ENCODE peak calls at places on chromosomes 16 and 17, in ten cellular contexts. One of them, this sample, is unnamed.

GRCh38 chr16:15777533-15778203 is 79.2 kb downstream of the MYH11 start:
- DNase-seq in nucleus accumbens: no peak
- DNase-seq in activated T-helper 1 cell treated with Interleukin-2 at 50 U/mL for 16 hours: no peak
- DNase-seq in endothelial cell: peak
- DNase-seq in T-helper 2 cell: peak
- DNase-seq in NCI-H1105: no peak
- DNase-seq in ELR: peak
- DNase-seq in lower leg skin: no peak
- DNase-seq in substantia nigra: no peak
- DNase-seq in activated CD4-positive, CD25-positive, alpha-beta regulatory T cell treated with anti-CD3 and anti-CD28 coated beads, Interleukin-2, amount 50 U/mL, for 16 hours: no peak
- DNase-seq in this sample: no peak

GRCh38 chr16:57753448-57754353 is 18.1 kb downstream of the KATNB1 start:
- DNase-seq in nucleus accumbens: no peak
- DNase-seq in activated T-helper 1 cell treated with Interleukin-2 at 50 U/mL for 16 hours: no peak
- DNase-seq in endothelial cell: no peak
- DNase-seq in T-helper 2 cell: no peak
- DNase-seq in NCI-H1105: no peak
- DNase-seq in ELR: no peak
- DNase-seq in lower leg skin: no peak
- DNase-seq in substantia nigra: no peak
- DNase-seq in activated CD4-positive, CD25-positive, alpha-beta regulatory T cell treated with anti-CD3 and anti-CD28 coated beads, Interleukin-2, amount 50 U/mL, for 16 hours: no peak
- DNase-seq in this sample: no peak

GRCh38 chr16:81071816-81072215 is 5.2 kb downstream of the C16orf46 start:
- DNase-seq in nucleus accumbens: no peak
- DNase-seq in activated T-helper 1 cell treated with Interleukin-2 at 50 U/mL for 16 hours: no peak
- DNase-seq in endothelial cell: no peak
- DNase-seq in T-helper 2 cell: no peak
- DNase-seq in NCI-H1105: no peak
- DNase-seq in ELR: peak
- DNase-seq in lower leg skin: no peak
- DNase-seq in substantia nigra: no peak
- DNase-seq in activated CD4-positive, CD25-positive, alpha-beta regulatory T cell treated with anti-CD3 and anti-CD28 coated beads, Interleukin-2, amount 50 U/mL, for 16 hours: no peak
- DNase-seq in this sample: no peak

GRCh38 chr16:1407749-1408148 is 6.8 kb downstream of the UNKL start:
- DNase-seq in nucleus accumbens: no peak
- DNase-seq in activated T-helper 1 cell treated with Interleukin-2 at 50 U/mL for 16 hours: no peak
- DNase-seq in endothelial cell: no peak
- DNase-seq in T-helper 2 cell: no peak
- DNase-seq in NCI-H1105: no peak
- DNase-seq in ELR: no peak
- DNase-seq in lower leg skin: no peak
- DNase-seq in substantia nigra: no peak
- DNase-seq in activated CD4-positive, CD25-positive, alpha-beta regulatory T cell treated with anti-CD3 and anti-CD28 coated beads, Interleukin-2, amount 50 U/mL, for 16 hours: no peak
- DNase-seq in this sample: no peak

GRCh38 chr17:32933881-32934280 is 5.9 kb downstream of the TMEM98 start:
- DNase-seq in nucleus accumbens: no peak
- DNase-seq in activated T-helper 1 cell treated with Interleukin-2 at 50 U/mL for 16 hours: no peak
- DNase-seq in endothelial cell: no peak
- DNase-seq in T-helper 2 cell: no peak
- DNase-seq in NCI-H1105: no peak
- DNase-seq in ELR: no peak
- DNase-seq in lower leg skin: peak
- DNase-seq in substantia nigra: no peak
- DNase-seq in activated CD4-positive, CD25-positive, alpha-beta regulatory T cell treated with anti-CD3 and anti-CD28 coated beads, Interleukin-2, amount 50 U/mL, for 16 hours: no peak
- DNase-seq in this sample: no peak

GRCh38 chr16:17572145-17572544 is 101.4 kb upstream of the XYLT1 start:
- DNase-seq in nucleus accumbens: no peak
- DNase-seq in activated T-helper 1 cell treated with Interleukin-2 at 50 U/mL for 16 hours: no peak
- DNase-seq in endothelial cell: no peak
- DNase-seq in T-helper 2 cell: no peak
- DNase-seq in NCI-H1105: no peak
- DNase-seq in ELR: no peak
- DNase-seq in lower leg skin: no peak
- DNase-seq in substantia nigra: no peak
- DNase-seq in activated CD4-positive, CD25-positive, alpha-beta regulatory T cell treated with anti-CD3 and anti-CD28 coated beads, Interleukin-2, amount 50 U/mL, for 16 hours: no peak
- DNase-seq in this sample: no peak

GRCh38 chr17:21213005-21213404 is 956 bp downstream of the TMEM11 start:
- DNase-seq in nucleus accumbens: no peak
- DNase-seq in activated T-helper 1 cell treated with Interleukin-2 at 50 U/mL for 16 hours: no peak
- DNase-seq in endothelial cell: no peak
- DNase-seq in T-helper 2 cell: no peak
- DNase-seq in NCI-H1105: no peak
- DNase-seq in ELR: peak
- DNase-seq in lower leg skin: no peak
- DNase-seq in substantia nigra: no peak
- DNase-seq in activated CD4-positive, CD25-positive, alpha-beta regulatory T cell treated with anti-CD3 and anti-CD28 coated beads, Interleukin-2, amount 50 U/mL, for 16 hours: no peak
- DNase-seq in this sample: no peak

GRCh38 chr16:8928467-8928957 is 35.2 kb downstream of the USP7 start:
- DNase-seq in nucleus accumbens: no peak
- DNase-seq in activated T-helper 1 cell treated with Interleukin-2 at 50 U/mL for 16 hours: no peak
- DNase-seq in endothelial cell: no peak
- DNase-seq in T-helper 2 cell: no peak
- DNase-seq in NCI-H1105: no peak
- DNase-seq in ELR: no peak
- DNase-seq in lower leg skin: no peak
- DNase-seq in substantia nigra: no peak
- DNase-seq in activated CD4-positive, CD25-positive, alpha-beta regulatory T cell treated with anti-CD3 and anti-CD28 coated beads, Interleukin-2, amount 50 U/mL, for 16 hours: no peak
- DNase-seq in this sample: no peak

GRCh38 chr17:62032480-62032879 is 32.6 kb downstream of the MED13 start:
- DNase-seq in nucleus accumbens: no peak
- DNase-seq in activated T-helper 1 cell treated with Interleukin-2 at 50 U/mL for 16 hours: no peak
- DNase-seq in endothelial cell: no peak
- DNase-seq in T-helper 2 cell: no peak
- DNase-seq in NCI-H1105: no peak
- DNase-seq in ELR: no peak
- DNase-seq in lower leg skin: no peak
- DNase-seq in substantia nigra: no peak
- DNase-seq in activated CD4-positive, CD25-positive, alpha-beta regulatory T cell treated with anti-CD3 and anti-CD28 coated beads, Interleukin-2, amount 50 U/mL, for 16 hours: no peak
- DNase-seq in this sample: no peak

GRCh38 chr17:39563476-39563875 is 44.2 kb downstream of the NEUROD2 start:
- DNase-seq in nucleus accumbens: peak
- DNase-seq in activated T-helper 1 cell treated with Interleukin-2 at 50 U/mL for 16 hours: no peak
- DNase-seq in endothelial cell: peak
- DNase-seq in T-helper 2 cell: no peak
- DNase-seq in NCI-H1105: peak
- DNase-seq in ELR: no peak
- DNase-seq in lower leg skin: no peak
- DNase-seq in substantia nigra: no peak
- DNase-seq in activated CD4-positive, CD25-positive, alpha-beta regulatory T cell treated with anti-CD3 and anti-CD28 coated beads, Interleukin-2, amount 50 U/mL, for 16 hours: no peak
- DNase-seq in this sample: no peak

GRCh38 chr17:74213897-74214386 is 571 bp downstream of the TTYH2 start:
- DNase-seq in nucleus accumbens: peak
- DNase-seq in activated T-helper 1 cell treated with Interleukin-2 at 50 U/mL for 16 hours: no peak
- DNase-seq in endothelial cell: no peak
- DNase-seq in T-helper 2 cell: no peak
- DNase-seq in NCI-H1105: no peak
- DNase-seq in ELR: no peak
- DNase-seq in lower leg skin: no peak
- DNase-seq in substantia nigra: peak
- DNase-seq in activated CD4-positive, CD25-positive, alpha-beta regulatory T cell treated with anti-CD3 and anti-CD28 coated beads, Interleukin-2, amount 50 U/mL, for 16 hours: no peak
- DNase-seq in this sample: no peak

GRCh38 chr17:17723354-17724261 is 42.4 kb downstream of the RAI1 start:
- DNase-seq in nucleus accumbens: peak
- DNase-seq in activated T-helper 1 cell treated with Interleukin-2 at 50 U/mL for 16 hours: no peak
- DNase-seq in endothelial cell: peak
- DNase-seq in T-helper 2 cell: peak
- DNase-seq in NCI-H1105: no peak
- DNase-seq in ELR: peak
- DNase-seq in lower leg skin: no peak
- DNase-seq in substantia nigra: no peak
- DNase-seq in activated CD4-positive, CD25-positive, alpha-beta regulatory T cell treated with anti-CD3 and anti-CD28 coated beads, Interleukin-2, amount 50 U/mL, for 16 hours: no peak
- DNase-seq in this sample: peak

GRCh38 chr17:49110504-49110903 is 22.1 kb upstream of the B4GALNT2 start:
- DNase-seq in nucleus accumbens: no peak
- DNase-seq in activated T-helper 1 cell treated with Interleukin-2 at 50 U/mL for 16 hours: no peak
- DNase-seq in endothelial cell: no peak
- DNase-seq in T-helper 2 cell: no peak
- DNase-seq in NCI-H1105: no peak
- DNase-seq in ELR: peak
- DNase-seq in lower leg skin: no peak
- DNase-seq in substantia nigra: no peak
- DNase-seq in activated CD4-positive, CD25-positive, alpha-beta regulatory T cell treated with anti-CD3 and anti-CD28 coated beads, Interleukin-2, amount 50 U/mL, for 16 hours: no peak
- DNase-seq in this sample: no peak

GRCh38 chr17:27414686-27415085 is 41.6 kb upstream of the KSR1 start:
- DNase-seq in nucleus accumbens: no peak
- DNase-seq in activated T-helper 1 cell treated with Interleukin-2 at 50 U/mL for 16 hours: no peak
- DNase-seq in endothelial cell: no peak
- DNase-seq in T-helper 2 cell: no peak
- DNase-seq in NCI-H1105: no peak
- DNase-seq in ELR: no peak
- DNase-seq in lower leg skin: peak
- DNase-seq in substantia nigra: no peak
- DNase-seq in activated CD4-positive, CD25-positive, alpha-beta regulatory T cell treated with anti-CD3 and anti-CD28 coated beads, Interleukin-2, amount 50 U/mL, for 16 hours: no peak
- DNase-seq in this sample: no peak

GRCh38 chr16:23403547-23403946 is 49.4 kb downstream of the COG7 start:
- DNase-seq in nucleus accumbens: no peak
- DNase-seq in activated T-helper 1 cell treated with Interleukin-2 at 50 U/mL for 16 hours: no peak
- DNase-seq in endothelial cell: no peak
- DNase-seq in T-helper 2 cell: no peak
- DNase-seq in NCI-H1105: no peak
- DNase-seq in ELR: no peak
- DNase-seq in lower leg skin: no peak
- DNase-seq in substantia nigra: no peak
- DNase-seq in activated CD4-positive, CD25-positive, alpha-beta regulatory T cell treated with anti-CD3 and anti-CD28 coated beads, Interleukin-2, amount 50 U/mL, for 16 hours: no peak
- DNase-seq in this sample: no peak

GRCh38 chr17:17352836-17353624 is 49.9 kb downstream of the NT5M start:
- DNase-seq in nucleus accumbens: no peak
- DNase-seq in activated T-helper 1 cell treated with Interleukin-2 at 50 U/mL for 16 hours: no peak
- DNase-seq in endothelial cell: no peak
- DNase-seq in T-helper 2 cell: no peak
- DNase-seq in NCI-H1105: no peak
- DNase-seq in ELR: no peak
- DNase-seq in lower leg skin: peak
- DNase-seq in substantia nigra: no peak
- DNase-seq in activated CD4-positive, CD25-positive, alpha-beta regulatory T cell treated with anti-CD3 and anti-CD28 coated beads, Interleukin-2, amount 50 U/mL, for 16 hours: no peak
- DNase-seq in this sample: no peak

GRCh38 chr16:10859020-10859419 is 18.0 kb upstream of the CIITA start:
- DNase-seq in nucleus accumbens: no peak
- DNase-seq in activated T-helper 1 cell treated with Interleukin-2 at 50 U/mL for 16 hours: no peak
- DNase-seq in endothelial cell: no peak
- DNase-seq in T-helper 2 cell: no peak
- DNase-seq in NCI-H1105: no peak
- DNase-seq in ELR: no peak
- DNase-seq in lower leg skin: no peak
- DNase-seq in substantia nigra: no peak
- DNase-seq in activated CD4-positive, CD25-positive, alpha-beta regulatory T cell treated with anti-CD3 and anti-CD28 coated beads, Interleukin-2, amount 50 U/mL, for 16 hours: no peak
- DNase-seq in this sample: no peak

GRCh38 chr16:77059441-77059840 is 131.5 kb upstream of the MON1B start:
- DNase-seq in nucleus accumbens: no peak
- DNase-seq in activated T-helper 1 cell treated with Interleukin-2 at 50 U/mL for 16 hours: no peak
- DNase-seq in endothelial cell: no peak
- DNase-seq in T-helper 2 cell: no peak
- DNase-seq in NCI-H1105: no peak
- DNase-seq in ELR: no peak
- DNase-seq in lower leg skin: no peak
- DNase-seq in substantia nigra: no peak
- DNase-seq in activated CD4-positive, CD25-positive, alpha-beta regulatory T cell treated with anti-CD3 and anti-CD28 coated beads, Interleukin-2, amount 50 U/mL, for 16 hours: no peak
- DNase-seq in this sample: no peak

GRCh38 chr17:1485311-1485747 is 7.2 kb downstream of the MYO1C start:
- DNase-seq in nucleus accumbens: no peak
- DNase-seq in activated T-helper 1 cell treated with Interleukin-2 at 50 U/mL for 16 hours: no peak
- DNase-seq in endothelial cell: peak
- DNase-seq in T-helper 2 cell: peak
- DNase-seq in NCI-H1105: no peak
- DNase-seq in ELR: peak
- DNase-seq in lower leg skin: peak
- DNase-seq in substantia nigra: no peak
- DNase-seq in activated CD4-positive, CD25-positive, alpha-beta regulatory T cell treated with anti-CD3 and anti-CD28 coated beads, Interleukin-2, amount 50 U/mL, for 16 hours: no peak
- DNase-seq in this sample: no peak

GRCh38 chr16:57167951-57168350 is 17.9 kb downstream of the PSME3IP1 start:
- DNase-seq in nucleus accumbens: peak
- DNase-seq in activated T-helper 1 cell treated with Interleukin-2 at 50 U/mL for 16 hours: no peak
- DNase-seq in endothelial cell: no peak
- DNase-seq in T-helper 2 cell: peak
- DNase-seq in NCI-H1105: no peak
- DNase-seq in ELR: peak
- DNase-seq in lower leg skin: no peak
- DNase-seq in substantia nigra: no peak
- DNase-seq in activated CD4-positive, CD25-positive, alpha-beta regulatory T cell treated with anti-CD3 and anti-CD28 coated beads, Interleukin-2, amount 50 U/mL, for 16 hours: no peak
- DNase-seq in this sample: peak

GRCh38 chr17:63434951-63435571 is 11.0 kb downstream of the CYB561 start:
- DNase-seq in nucleus accumbens: peak
- DNase-seq in activated T-helper 1 cell treated with Interleukin-2 at 50 U/mL for 16 hours: peak
- DNase-seq in endothelial cell: no peak
- DNase-seq in T-helper 2 cell: peak
- DNase-seq in NCI-H1105: no peak
- DNase-seq in ELR: peak
- DNase-seq in lower leg skin: peak
- DNase-seq in substantia nigra: peak
- DNase-seq in activated CD4-positive, CD25-positive, alpha-beta regulatory T cell treated with anti-CD3 and anti-CD28 coated beads, Interleukin-2, amount 50 U/mL, for 16 hours: no peak
- DNase-seq in this sample: peak

GRCh38 chr17:56756536-56756935 is 77.2 kb downstream of the C17orf67 start:
- DNase-seq in nucleus accumbens: no peak
- DNase-seq in activated T-helper 1 cell treated with Interleukin-2 at 50 U/mL for 16 hours: no peak
- DNase-seq in endothelial cell: no peak
- DNase-seq in T-helper 2 cell: no peak
- DNase-seq in NCI-H1105: no peak
- DNase-seq in ELR: peak
- DNase-seq in lower leg skin: no peak
- DNase-seq in substantia nigra: no peak
- DNase-seq in activated CD4-positive, CD25-positive, alpha-beta regulatory T cell treated with anti-CD3 and anti-CD28 coated beads, Interleukin-2, amount 50 U/mL, for 16 hours: no peak
- DNase-seq in this sample: no peak

GRCh38 chr17:76166168-76166567 is 25.1 kb upstream of the FOXJ1 start:
- DNase-seq in nucleus accumbens: peak
- DNase-seq in activated T-helper 1 cell treated with Interleukin-2 at 50 U/mL for 16 hours: no peak
- DNase-seq in endothelial cell: no peak
- DNase-seq in T-helper 2 cell: no peak
- DNase-seq in NCI-H1105: no peak
- DNase-seq in ELR: peak
- DNase-seq in lower leg skin: peak
- DNase-seq in substantia nigra: no peak
- DNase-seq in activated CD4-positive, CD25-positive, alpha-beta regulatory T cell treated with anti-CD3 and anti-CD28 coated beads, Interleukin-2, amount 50 U/mL, for 16 hours: no peak
- DNase-seq in this sample: no peak

GRCh38 chr17:64256913-64257807 is 5.9 kb downstream of the TEX2 start:
- DNase-seq in nucleus accumbens: no peak
- DNase-seq in activated T-helper 1 cell treated with Interleukin-2 at 50 U/mL for 16 hours: no peak
- DNase-seq in endothelial cell: no peak
- DNase-seq in T-helper 2 cell: no peak
- DNase-seq in NCI-H1105: no peak
- DNase-seq in ELR: peak
- DNase-seq in lower leg skin: no peak
- DNase-seq in substantia nigra: no peak
- DNase-seq in activated CD4-positive, CD25-positive, alpha-beta regulatory T cell treated with anti-CD3 and anti-CD28 coated beads, Interleukin-2, amount 50 U/mL, for 16 hours: no peak
- DNase-seq in this sample: no peak

GRCh38 chr17:79026345-79027273 is 2.6 kb downstream of the C1QTNF1 start:
- DNase-seq in nucleus accumbens: no peak
- DNase-seq in activated T-helper 1 cell treated with Interleukin-2 at 50 U/mL for 16 hours: no peak
- DNase-seq in endothelial cell: no peak
- DNase-seq in T-helper 2 cell: no peak
- DNase-seq in NCI-H1105: no peak
- DNase-seq in ELR: peak
- DNase-seq in lower leg skin: peak
- DNase-seq in substantia nigra: no peak
- DNase-seq in activated CD4-positive, CD25-positive, alpha-beta regulatory T cell treated with anti-CD3 and anti-CD28 coated beads, Interleukin-2, amount 50 U/mL, for 16 hours: no peak
- DNase-seq in this sample: no peak

GRCh38 chr17:57455063-57455914 is 199.0 kb downstream of the MSI2 start:
- DNase-seq in nucleus accumbens: no peak
- DNase-seq in activated T-helper 1 cell treated with Interleukin-2 at 50 U/mL for 16 hours: no peak
- DNase-seq in endothelial cell: no peak
- DNase-seq in T-helper 2 cell: peak
- DNase-seq in NCI-H1105: no peak
- DNase-seq in ELR: no peak
- DNase-seq in lower leg skin: no peak
- DNase-seq in substantia nigra: no peak
- DNase-seq in activated CD4-positive, CD25-positive, alpha-beta regulatory T cell treated with anti-CD3 and anti-CD28 coated beads, Interleukin-2, amount 50 U/mL, for 16 hours: no peak
- DNase-seq in this sample: peak

GRCh38 chr17:41555105-41555887 is 16.6 kb downstream of the KRT9 start:
- DNase-seq in nucleus accumbens: no peak
- DNase-seq in activated T-helper 1 cell treated with Interleukin-2 at 50 U/mL for 16 hours: no peak
- DNase-seq in endothelial cell: no peak
- DNase-seq in T-helper 2 cell: no peak
- DNase-seq in NCI-H1105: no peak
- DNase-seq in ELR: peak
- DNase-seq in lower leg skin: no peak
- DNase-seq in substantia nigra: no peak
- DNase-seq in activated CD4-positive, CD25-positive, alpha-beta regulatory T cell treated with anti-CD3 and anti-CD28 coated beads, Interleukin-2, amount 50 U/mL, for 16 hours: no peak
- DNase-seq in this sample: no peak

GRCh38 chr16:65740716-65741115 is 618.9 kb upstream of the CDH11 start:
- DNase-seq in nucleus accumbens: no peak
- DNase-seq in activated T-helper 1 cell treated with Interleukin-2 at 50 U/mL for 16 hours: no peak
- DNase-seq in endothelial cell: no peak
- DNase-seq in T-helper 2 cell: no peak
- DNase-seq in NCI-H1105: no peak
- DNase-seq in ELR: no peak
- DNase-seq in lower leg skin: no peak
- DNase-seq in substantia nigra: no peak
- DNase-seq in activated CD4-positive, CD25-positive, alpha-beta regulatory T cell treated with anti-CD3 and anti-CD28 coated beads, Interleukin-2, amount 50 U/mL, for 16 hours: no peak
- DNase-seq in this sample: no peak

This sample was measured in cerebellum.